ENCODE peak calls at places on chromosome 21, in seven cellular contexts. One of them, this sample, is unnamed.

GRCh38 chr21:32020551-32020950 is 147.7 kb downstream of the HUNK start:
- DNase-seq in H9: no peak
- DNase-seq in epithelial cell of esophagus: no peak
- DNase-seq in RWPE1: no peak
- DNase-seq in left ventricle myocardium inferior: no peak
- DNase-seq in AG10803: no peak
- DNase-seq in activated CD8-positive, alpha-beta T cell treated with anti-CD3 and anti-CD28 coated beads for 36 hours: no peak
- DNase-seq in this sample: no peak

GRCh38 chr21:34008618-34009017 is 64.8 kb upstream of the MRPS6 start:
- DNase-seq in H9: no peak
- DNase-seq in RWPE1: no peak
- DNase-seq in left ventricle myocardium inferior: no peak
- DNase-seq in AG10803: no peak
- DNase-seq in epithelial cell of esophagus: no peak
- DNase-seq in activated CD8-positive, alpha-beta T cell treated with anti-CD3 and anti-CD28 coated beads for 36 hours: peak; percentile 74
- DNase-seq in this sample: no peak

GRCh38 chr21:38597436-38597835 is 99.2 kb upstream of the ERG start:
- DNase-seq in AG10803: peak; percentile 9
- DNase-seq in RWPE1: no peak
- DNase-seq in H9: no peak
- DNase-seq in activated CD8-positive, alpha-beta T cell treated with anti-CD3 and anti-CD28 coated beads for 36 hours: no peak
- DNase-seq in epithelial cell of esophagus: peak; percentile 41
- DNase-seq in left ventricle myocardium inferior: no peak
- DNase-seq in this sample: no peak

GRCh38 chr21:34844924-34845238 is 176.1 kb downstream of the CLIC6 start:
- DNase-seq in activated CD8-positive, alpha-beta T cell treated with anti-CD3 and anti-CD28 coated beads for 36 hours: no peak
- DNase-seq in AG10803: no peak
- DNase-seq in epithelial cell of esophagus: no peak
- DNase-seq in left ventricle myocardium inferior: no peak
- DNase-seq in RWPE1: no peak
- DNase-seq in H9: no peak
- DNase-seq in this sample: no peak

GRCh38 chr21:46151261-46151988 is 4.0 kb downstream of the FTCD start:
- DNase-seq in H9: peak; percentile 27
- DNase-seq in activated CD8-positive, alpha-beta T cell treated with anti-CD3 and anti-CD28 coated beads for 36 hours: no peak
- DNase-seq in RWPE1: no peak
- DNase-seq in left ventricle myocardium inferior: no peak
- DNase-seq in AG10803: no peak
- DNase-seq in epithelial cell of esophagus: no peak
- DNase-seq in this sample: no peak

GRCh38 chr21:36902793-36903192 is 63.7 kb downstream of the HLCS start:
- DNase-seq in left ventricle myocardium inferior: no peak
- DNase-seq in epithelial cell of esophagus: peak; percentile 9
- DNase-seq in H9: no peak
- DNase-seq in activated CD8-positive, alpha-beta T cell treated with anti-CD3 and anti-CD28 coated beads for 36 hours: no peak
- DNase-seq in RWPE1: no peak
- DNase-seq in AG10803: peak; percentile 6
- DNase-seq in this sample: no peak

GRCh38 chr21:41965045-41965444 is 11.2 kb upstream of the C2CD2 start:
- DNase-seq in H9: no peak
- DNase-seq in RWPE1: no peak
- DNase-seq in AG10803: no peak
- DNase-seq in activated CD8-positive, alpha-beta T cell treated with anti-CD3 and anti-CD28 coated beads for 36 hours: no peak
- DNase-seq in epithelial cell of esophagus: no peak
- DNase-seq in left ventricle myocardium inferior: no peak
- DNase-seq in this sample: no peak

GRCh38 chr21:46551636-46552241 is 53.1 kb downstream of the S100B start:
- DNase-seq in activated CD8-positive, alpha-beta T cell treated with anti-CD3 and anti-CD28 coated beads for 36 hours: peak; percentile 67
- DNase-seq in RWPE1: no peak
- DNase-seq in left ventricle myocardium inferior: no peak
- DNase-seq in AG10803: no peak
- DNase-seq in epithelial cell of esophagus: no peak
- DNase-seq in H9: peak; percentile 57
- DNase-seq in this sample: no peak

GRCh38 chr21:33490991-33491372 is 534 bp downstream of the DNAJC28 start:
- DNase-seq in RWPE1: no peak
- DNase-seq in left ventricle myocardium inferior: no peak
- DNase-seq in AG10803: no peak
- DNase-seq in activated CD8-positive, alpha-beta T cell treated with anti-CD3 and anti-CD28 coated beads for 36 hours: no peak
- DNase-seq in epithelial cell of esophagus: no peak
- DNase-seq in H9: no peak
- DNase-seq in this sample: no peak

GRCh38 chr21:15084668-15085067 is 19.9 kb upstream of the NRIP1 start:
- DNase-seq in RWPE1: no peak
- DNase-seq in epithelial cell of esophagus: no peak
- DNase-seq in left ventricle myocardium inferior: no peak
- DNase-seq in H9: no peak
- DNase-seq in activated CD8-positive, alpha-beta T cell treated with anti-CD3 and anti-CD28 coated beads for 36 hours: no peak
- DNase-seq in AG10803: no peak
- DNase-seq in this sample: no peak

GRCh38 chr21:41488080-41488479 is 19.9 kb downstream of the TMPRSS2 start:
- DNase-seq in epithelial cell of esophagus: no peak
- DNase-seq in H9: no peak
- DNase-seq in left ventricle myocardium inferior: no peak
- DNase-seq in RWPE1: no peak
- DNase-seq in AG10803: no peak
- DNase-seq in activated CD8-positive, alpha-beta T cell treated with anti-CD3 and anti-CD28 coated beads for 36 hours: peak; percentile 23
- DNase-seq in this sample: no peak

GRCh38 chr21:36147891-36148290 is 8.7 kb upstream of the DOP1B start:
- DNase-seq in left ventricle myocardium inferior: no peak
- DNase-seq in H9: no peak
- DNase-seq in activated CD8-positive, alpha-beta T cell treated with anti-CD3 and anti-CD28 coated beads for 36 hours: no peak
- DNase-seq in AG10803: no peak
- DNase-seq in RWPE1: no peak
- DNase-seq in epithelial cell of esophagus: no peak
- DNase-seq in this sample: no peak

GRCh38 chr21:16709866-16710550 is 802.8 kb upstream of the CXADR start:
- DNase-seq in RWPE1: no peak
- DNase-seq in epithelial cell of esophagus: no peak
- DNase-seq in H9: no peak
- DNase-seq in activated CD8-positive, alpha-beta T cell treated with anti-CD3 and anti-CD28 coated beads for 36 hours: no peak
- DNase-seq in left ventricle myocardium inferior: no peak
- DNase-seq in AG10803: peak; percentile 75
- DNase-seq in this sample: no peak

GRCh38 chr21:20882462-20883415 is 115.5 kb upstream of the NCAM2 start:
- DNase-seq in H9: peak; percentile 39
- DNase-seq in AG10803: no peak
- DNase-seq in RWPE1: peak; percentile 37
- DNase-seq in epithelial cell of esophagus: peak; percentile 31
- DNase-seq in activated CD8-positive, alpha-beta T cell treated with anti-CD3 and anti-CD28 coated beads for 36 hours: peak; percentile 32
- DNase-seq in left ventricle myocardium inferior: no peak
- DNase-seq in this sample: no peak

GRCh38 chr21:34369741-34370140 is 5.6 kb upstream of the SMIM11 start:
- DNase-seq in epithelial cell of esophagus: no peak
- DNase-seq in activated CD8-positive, alpha-beta T cell treated with anti-CD3 and anti-CD28 coated beads for 36 hours: no peak
- DNase-seq in left ventricle myocardium inferior: no peak
- DNase-seq in H9: no peak
- DNase-seq in AG10803: no peak
- DNase-seq in RWPE1: no peak
- DNase-seq in this sample: no peak

GRCh38 chr21:37700641-37701202 is 215.5 kb downstream of the KCNJ6 start:
- DNase-seq in left ventricle myocardium inferior: no peak
- DNase-seq in H9: peak; percentile 67
- DNase-seq in RWPE1: peak; percentile 81
- DNase-seq in AG10803: peak; percentile 82
- DNase-seq in activated CD8-positive, alpha-beta T cell treated with anti-CD3 and anti-CD28 coated beads for 36 hours: peak; percentile 7
- DNase-seq in epithelial cell of esophagus: peak; percentile 82
- DNase-seq in this sample: peak; percentile 81

GRCh38 chr21:44846485-44847260 is 26.8 kb downstream of the PTTG1IP start:
- DNase-seq in AG10803: peak; percentile 61
- DNase-seq in epithelial cell of esophagus: peak; percentile 80
- DNase-seq in left ventricle myocardium inferior: peak; percentile 45
- DNase-seq in activated CD8-positive, alpha-beta T cell treated with anti-CD3 and anti-CD28 coated beads for 36 hours: peak; percentile 66
- DNase-seq in RWPE1: peak; percentile 33
- DNase-seq in H9: no peak
- DNase-seq in this sample: peak; percentile 62

GRCh38 chr21:44844256-44844655 is 26.4 kb upstream of the SUMO3 start:
- DNase-seq in RWPE1: no peak
- DNase-seq in AG10803: no peak
- DNase-seq in H9: peak; percentile 63
- DNase-seq in left ventricle myocardium inferior: no peak
- DNase-seq in epithelial cell of esophagus: no peak
- DNase-seq in activated CD8-positive, alpha-beta T cell treated with anti-CD3 and anti-CD28 coated beads for 36 hours: no peak
- DNase-seq in this sample: no peak

GRCh38 chr21:44847261-44848056 is 26.0 kb downstream of the PTTG1IP start:
- DNase-seq in activated CD8-positive, alpha-beta T cell treated with anti-CD3 and anti-CD28 coated beads for 36 hours: no peak
- DNase-seq in H9: no peak
- DNase-seq in RWPE1: no peak
- DNase-seq in AG10803: no peak
- DNase-seq in left ventricle myocardium inferior: no peak
- DNase-seq in epithelial cell of esophagus: no peak
- DNase-seq in this sample: peak; percentile 36

GRCh38 chr21:44846201-44846484 is 27.3 kb downstream of the PTTG1IP start:
- DNase-seq in AG10803: no peak
- DNase-seq in H9: no peak
- DNase-seq in RWPE1: no peak
- DNase-seq in activated CD8-positive, alpha-beta T cell treated with anti-CD3 and anti-CD28 coated beads for 36 hours: no peak
- DNase-seq in left ventricle myocardium inferior: no peak
- DNase-seq in epithelial cell of esophagus: no peak
- DNase-seq in this sample: no peak

DNA sequence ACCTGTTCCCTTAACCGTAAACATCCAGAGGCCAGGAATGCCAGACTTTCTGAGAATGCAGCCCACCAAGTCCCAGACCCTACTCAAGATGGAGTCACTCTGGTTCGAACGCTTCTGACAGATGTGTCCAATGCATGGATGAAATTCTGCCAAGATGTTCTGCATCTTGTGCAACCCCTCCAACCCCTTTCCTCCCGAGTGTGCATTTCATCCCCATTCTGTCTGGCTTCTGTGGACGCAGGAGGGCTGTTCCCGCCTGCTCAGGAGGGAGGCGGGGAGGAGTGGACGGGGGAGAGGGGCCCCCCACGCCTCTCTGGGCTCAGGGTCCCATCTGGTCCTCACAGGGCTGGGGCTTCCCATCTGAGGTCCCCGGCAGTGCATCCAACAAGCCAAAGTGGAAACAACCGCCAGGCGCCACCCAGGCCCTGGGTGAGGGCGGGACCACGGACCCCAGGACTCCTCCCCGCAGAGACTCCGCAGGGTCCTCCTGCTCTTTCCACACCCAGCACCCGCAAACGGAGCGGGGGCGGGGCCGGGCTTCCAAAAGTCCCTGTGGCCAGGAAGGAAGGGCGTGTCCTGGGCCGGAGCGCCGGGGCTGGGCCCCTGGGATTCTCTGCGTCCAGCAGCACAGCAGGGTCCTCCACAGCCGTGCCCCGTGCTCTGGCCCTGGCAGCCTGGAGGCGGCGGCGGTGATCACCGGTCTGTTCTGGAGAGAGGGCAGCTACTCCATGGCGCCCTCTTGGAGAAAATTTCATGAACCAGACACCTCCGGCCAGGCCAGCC is 27.7 kb upstream of the SUMO3 start:
- DNase-seq in H9: peak; percentile 91
- DNase-seq in AG10803: peak; percentile 45
- DNase-seq in activated CD8-positive, alpha-beta T cell treated with anti-CD3 and anti-CD28 coated beads for 36 hours: peak; percentile 75
- DNase-seq in left ventricle myocardium inferior: peak; percentile 80
- DNase-seq in RWPE1: peak; percentile 63
- DNase-seq in epithelial cell of esophagus: peak; percentile 33
- DNase-seq in this sample: peak; percentile 87
- TF ChIP-seq CTCF in H9: peak; percentile 66
- TF ChIP-seq CTCF in AG10803: peak; percentile 39
- TF ChIP-seq CTCF in activated CD8-positive, alpha-beta T cell treated with anti-CD3 and anti-CD28 coated beads for 36 hours: peak; percentile 75
- TF ChIP-seq CTCF in left ventricle myocardium inferior: peak; percentile 54
- TF ChIP-seq CTCF in RWPE1: peak; percentile 46
- TF ChIP-seq CTCF in epithelial cell of esophagus: peak; percentile 35
- TF ChIP-seq CTCF in this sample: peak; percentile 36

DNA sequence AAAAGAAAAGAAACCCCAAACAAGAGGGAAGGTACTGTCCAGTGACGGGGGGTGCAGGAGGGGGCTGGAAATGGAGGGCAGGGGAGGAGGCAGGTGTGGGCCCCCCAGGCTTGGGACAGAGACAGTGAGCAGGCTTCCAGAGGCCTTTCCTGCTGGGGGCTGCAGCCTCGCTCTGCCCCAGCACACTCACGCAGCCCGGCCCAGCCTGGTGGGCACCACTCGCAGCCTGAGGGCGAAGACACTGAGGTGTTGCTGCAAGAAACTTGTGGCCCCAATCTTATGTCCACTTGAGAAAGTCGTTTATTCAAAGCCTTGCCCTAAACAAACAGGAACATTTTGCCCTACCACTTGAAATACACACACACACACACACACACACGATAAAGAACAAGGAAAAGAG is 274.4 kb downstream of the PCP4 start:
- DNase-seq in activated CD8-positive, alpha-beta T cell treated with anti-CD3 and anti-CD28 coated beads for 36 hours: no peak
- DNase-seq in H9: no peak
- DNase-seq in RWPE1: no peak
- DNase-seq in left ventricle myocardium inferior: no peak
- DNase-seq in epithelial cell of esophagus: no peak
- DNase-seq in AG10803: no peak
- DNase-seq in this sample: no peak
- TF ChIP-seq CTCF in activated CD8-positive, alpha-beta T cell treated with anti-CD3 and anti-CD28 coated beads for 36 hours: no peak
- TF ChIP-seq CTCF in H9: no peak
- TF ChIP-seq CTCF in RWPE1: no peak
- TF ChIP-seq CTCF in left ventricle myocardium inferior: no peak
- TF ChIP-seq CTCF in epithelial cell of esophagus: no peak
- TF ChIP-seq CTCF in AG10803: no peak
- TF ChIP-seq CTCF in this sample: no peak

GRCh38 chr21:29024474-29025327 is at the start of gene USP16:
- DNase-seq in activated CD8-positive, alpha-beta T cell treated with anti-CD3 and anti-CD28 coated beads for 36 hours: peak; percentile 95
- DNase-seq in AG10803: peak; percentile 100
- DNase-seq in epithelial cell of esophagus: peak; percentile 99
- DNase-seq in RWPE1: peak; percentile 99
- DNase-seq in H9: peak; percentile 96
- DNase-seq in left ventricle myocardium inferior: peak; percentile 96
- DNase-seq in this sample: peak; percentile 96
- TF ChIP-seq CTCF in activated CD8-positive, alpha-beta T cell treated with anti-CD3 and anti-CD28 coated beads for 36 hours: no peak
- TF ChIP-seq CTCF in AG10803: peak; percentile 24
- TF ChIP-seq CTCF in epithelial cell of esophagus: peak; percentile 13
- TF ChIP-seq CTCF in RWPE1: no peak
- TF ChIP-seq CTCF in H9: no peak
- TF ChIP-seq CTCF in left ventricle myocardium inferior: peak; percentile 45
- TF ChIP-seq CTCF in this sample: no peak

DNA sequence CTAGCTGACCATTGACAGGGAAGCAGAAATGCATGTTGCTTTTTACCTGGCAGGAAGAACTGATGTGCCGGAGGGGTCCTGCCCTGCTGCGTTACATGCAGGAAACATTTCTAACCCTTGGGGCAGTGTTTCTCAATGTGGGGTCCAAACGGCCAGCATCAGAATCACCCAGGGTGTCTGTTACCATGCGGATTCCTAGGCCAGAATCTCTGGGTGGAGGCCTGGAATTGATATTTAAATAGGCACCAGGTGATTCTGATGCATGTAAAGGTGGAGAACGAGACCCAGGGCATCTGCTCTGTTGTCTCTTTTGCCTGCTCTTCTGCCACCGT is 182.7 kb downstream of the PCP4 start:
- DNase-seq in AG10803: no peak
- DNase-seq in RWPE1: no peak
- DNase-seq in H9: peak; percentile 42
- DNase-seq in epithelial cell of esophagus: no peak
- DNase-seq in activated CD8-positive, alpha-beta T cell treated with anti-CD3 and anti-CD28 coated beads for 36 hours: no peak
- DNase-seq in left ventricle myocardium inferior: no peak
- DNase-seq in this sample: no peak
- TF ChIP-seq CTCF in AG10803: no peak
- TF ChIP-seq CTCF in RWPE1: no peak
- TF ChIP-seq CTCF in H9: peak; percentile 41
- TF ChIP-seq CTCF in epithelial cell of esophagus: no peak
- TF ChIP-seq CTCF in activated CD8-positive, alpha-beta T cell treated with anti-CD3 and anti-CD28 coated beads for 36 hours: no peak
- TF ChIP-seq CTCF in left ventricle myocardium inferior: no peak
- TF ChIP-seq CTCF in this sample: no peak

This sample was measured in GM13976.